ENCODE peak calls at places on chromosomes 11 and 22, in eight cellular contexts. One of them, this sample, is unnamed.

GRCh38 chr11:18934195-18934808 is 4.9 kb downstream of the MRGPRX1 start:
- DNase-seq in stimulated activated CD8-positive, alpha-beta memory T cell treated with anti-CD3 and anti-CD28 coated beads, Interleukin-4, amount 100 ng/mL, for 1 hour: no peak
- DNase-seq in ELR: no peak
- DNase-seq in activated T-cell treated with anti-CD3 and anti-CD28 coated beads for 4 hours: no peak
- DNase-seq in NK-92 treated with Interleukin-12 subunit alpha and Interleukin-12 subunit beta, amount 100 ng/mL, for 24 hours: no peak
- DNase-seq in amniotic stem cell: no peak
- DNase-seq in T-helper 2 cell: no peak
- DNase-seq in T-helper 9 cell: no peak
- DNase-seq in this sample: no peak

GRCh38 chr11:108751444-108751843 is 86.6 kb downstream of the DDX10 start:
- DNase-seq in stimulated activated CD8-positive, alpha-beta memory T cell treated with anti-CD3 and anti-CD28 coated beads, Interleukin-4, amount 100 ng/mL, for 1 hour: no peak
- DNase-seq in ELR: no peak
- DNase-seq in activated T-cell treated with anti-CD3 and anti-CD28 coated beads for 4 hours: no peak
- DNase-seq in NK-92 treated with Interleukin-12 subunit alpha and Interleukin-12 subunit beta, amount 100 ng/mL, for 24 hours: no peak
- DNase-seq in amniotic stem cell: no peak
- DNase-seq in T-helper 2 cell: no peak
- DNase-seq in T-helper 9 cell: no peak
- DNase-seq in this sample: no peak

GRCh38 chr22:27438271-27438980 is 363.1 kb downstream of the MN1 start:
- DNase-seq in stimulated activated CD8-positive, alpha-beta memory T cell treated with anti-CD3 and anti-CD28 coated beads, Interleukin-4, amount 100 ng/mL, for 1 hour: no peak
- DNase-seq in ELR: no peak
- DNase-seq in activated T-cell treated with anti-CD3 and anti-CD28 coated beads for 4 hours: no peak
- DNase-seq in NK-92 treated with Interleukin-12 subunit alpha and Interleukin-12 subunit beta, amount 100 ng/mL, for 24 hours: no peak
- DNase-seq in amniotic stem cell: no peak
- DNase-seq in T-helper 2 cell: no peak
- DNase-seq in T-helper 9 cell: no peak
- DNase-seq in this sample: no peak

GRCh38 chr11:123519055-123519796 is 89.2 kb downstream of the GRAMD1B start:
- DNase-seq in stimulated activated CD8-positive, alpha-beta memory T cell treated with anti-CD3 and anti-CD28 coated beads, Interleukin-4, amount 100 ng/mL, for 1 hour: no peak
- DNase-seq in ELR: peak
- DNase-seq in activated T-cell treated with anti-CD3 and anti-CD28 coated beads for 4 hours: no peak
- DNase-seq in NK-92 treated with Interleukin-12 subunit alpha and Interleukin-12 subunit beta, amount 100 ng/mL, for 24 hours: peak
- DNase-seq in amniotic stem cell: no peak
- DNase-seq in T-helper 2 cell: no peak
- DNase-seq in T-helper 9 cell: no peak
- DNase-seq in this sample: no peak

GRCh38 chr11:8338138-8338537 is 74.5 kb upstream of the LMO1 start:
- DNase-seq in stimulated activated CD8-positive, alpha-beta memory T cell treated with anti-CD3 and anti-CD28 coated beads, Interleukin-4, amount 100 ng/mL, for 1 hour: no peak
- DNase-seq in ELR: peak
- DNase-seq in activated T-cell treated with anti-CD3 and anti-CD28 coated beads for 4 hours: no peak
- DNase-seq in NK-92 treated with Interleukin-12 subunit alpha and Interleukin-12 subunit beta, amount 100 ng/mL, for 24 hours: no peak
- DNase-seq in amniotic stem cell: no peak
- DNase-seq in T-helper 2 cell: no peak
- DNase-seq in T-helper 9 cell: no peak
- DNase-seq in this sample: peak

GRCh38 chr11:63993100-63993499 is 6.9 kb downstream of the OTUB1 start:
- DNase-seq in stimulated activated CD8-positive, alpha-beta memory T cell treated with anti-CD3 and anti-CD28 coated beads, Interleukin-4, amount 100 ng/mL, for 1 hour: no peak
- DNase-seq in ELR: no peak
- DNase-seq in activated T-cell treated with anti-CD3 and anti-CD28 coated beads for 4 hours: no peak
- DNase-seq in NK-92 treated with Interleukin-12 subunit alpha and Interleukin-12 subunit beta, amount 100 ng/mL, for 24 hours: no peak
- DNase-seq in amniotic stem cell: no peak
- DNase-seq in T-helper 2 cell: no peak
- DNase-seq in T-helper 9 cell: no peak
- DNase-seq in this sample: no peak

GRCh38 chr11:126999366-126999765 is 1.2 kb downstream of the KIRREL3 start:
- DNase-seq in stimulated activated CD8-positive, alpha-beta memory T cell treated with anti-CD3 and anti-CD28 coated beads, Interleukin-4, amount 100 ng/mL, for 1 hour: no peak
- DNase-seq in ELR: no peak
- DNase-seq in activated T-cell treated with anti-CD3 and anti-CD28 coated beads for 4 hours: no peak
- DNase-seq in NK-92 treated with Interleukin-12 subunit alpha and Interleukin-12 subunit beta, amount 100 ng/mL, for 24 hours: no peak
- DNase-seq in amniotic stem cell: no peak
- DNase-seq in T-helper 2 cell: no peak
- DNase-seq in T-helper 9 cell: no peak
- DNase-seq in this sample: no peak

GRCh38 chr22:29031236-29031982 is 30.2 kb downstream of the C22orf31 start:
- DNase-seq in stimulated activated CD8-positive, alpha-beta memory T cell treated with anti-CD3 and anti-CD28 coated beads, Interleukin-4, amount 100 ng/mL, for 1 hour: no peak
- DNase-seq in ELR: peak
- DNase-seq in activated T-cell treated with anti-CD3 and anti-CD28 coated beads for 4 hours: no peak
- DNase-seq in NK-92 treated with Interleukin-12 subunit alpha and Interleukin-12 subunit beta, amount 100 ng/mL, for 24 hours: no peak
- DNase-seq in amniotic stem cell: peak
- DNase-seq in T-helper 2 cell: no peak
- DNase-seq in T-helper 9 cell: no peak
- DNase-seq in this sample: peak

GRCh38 chr11:112212710-112213109 is 13.5 kb upstream of the PTS start:
- DNase-seq in stimulated activated CD8-positive, alpha-beta memory T cell treated with anti-CD3 and anti-CD28 coated beads, Interleukin-4, amount 100 ng/mL, for 1 hour: no peak
- DNase-seq in ELR: no peak
- DNase-seq in activated T-cell treated with anti-CD3 and anti-CD28 coated beads for 4 hours: no peak
- DNase-seq in NK-92 treated with Interleukin-12 subunit alpha and Interleukin-12 subunit beta, amount 100 ng/mL, for 24 hours: no peak
- DNase-seq in amniotic stem cell: no peak
- DNase-seq in T-helper 2 cell: no peak
- DNase-seq in T-helper 9 cell: no peak
- DNase-seq in this sample: no peak

GRCh38 chr22:22015631-22016030 is 33.0 kb upstream of the TOP3B start:
- DNase-seq in stimulated activated CD8-positive, alpha-beta memory T cell treated with anti-CD3 and anti-CD28 coated beads, Interleukin-4, amount 100 ng/mL, for 1 hour: no peak
- DNase-seq in ELR: no peak
- DNase-seq in activated T-cell treated with anti-CD3 and anti-CD28 coated beads for 4 hours: no peak
- DNase-seq in NK-92 treated with Interleukin-12 subunit alpha and Interleukin-12 subunit beta, amount 100 ng/mL, for 24 hours: no peak
- DNase-seq in amniotic stem cell: no peak
- DNase-seq in T-helper 2 cell: no peak
- DNase-seq in T-helper 9 cell: no peak
- DNase-seq in this sample: no peak

This sample was measured in right lobe of liver.